ENCODE peak calls at places on chromosomes 3 and 15, in four cellular contexts. R is KG1, V is PC-3, X is AG08395. O is an unnamed sample.

GRCh38 chr15:61281328-61281727 is 52.2 kb upstream of the RORA start:
- DNase-seq in R (no peak), V (no peak), X (no peak), O (no peak)

GRCh38 chr15:40252438-40253178 is 13.7 kb downstream of the PAK6 start:
- DNase-seq in R (no peak), V (peak), X (no peak), O (no peak)

GRCh38 chr15:101269479-101270223 is 7.6 kb downstream of the SELENOS start:
- DNase-seq in R (no peak), V (peak), X (peak), O (no peak)

GRCh38 chr3:175193815-175194518 is 334.8 kb downstream of the NAALADL2 start:
- DNase-seq in R (no peak), V (peak), X (peak), O (peak)

GRCh38 chr3:161990036-161990435 is 493.4 kb downstream of the OTOL1 start:
- DNase-seq in R (no peak), V (no peak), X (no peak), O (no peak)

GRCh38 chr3:152610621-152611020 is 224.3 kb upstream of the P2RY1 start:
- DNase-seq in R (no peak), V (no peak), X (no peak), O (no peak)

GRCh38 chr15:25244731-25245585 is 193.9 kb downstream of the UBE3A start:
- DNase-seq in R (no peak), V (no peak), X (no peak), O (no peak)

GRCh38 chr3:31172336-31172735 is 277.9 kb upstream of the GADL1 start:
- DNase-seq in R (no peak), V (no peak), X (no peak), O (no peak)

GRCh38 chr15:40506964-40507571 is 36.3 kb downstream of the CHST14 start:
- DNase-seq in R (peak), V (peak), X (peak), O (peak)

GRCh38 chr3:112303811-112304325 is 9.9 kb upstream of the SLC9C1 start:
- DNase-seq in R (no peak), V (no peak), X (peak), O (no peak)

GRCh38 chr15:53762916-53763315 is 3.5 kb upstream of the WDR72 start:
- DNase-seq in R (no peak), V (no peak), X (no peak), O (no peak)

GRCh38 chr3:15952543-15953175 is 154.9 kb upstream of the ANKRD28 start:
- DNase-seq in R (no peak), V (no peak), X (no peak), O (no peak)

GRCh38 chr3:158713094-158713499 is 19.2 kb downstream of the RARRES1 start:
- DNase-seq in R (no peak), V (no peak), X (no peak), O (peak)

O was measured in HT1080.